ENCODE peak calls at places on chromosome 6, in four cellular contexts. H, X, P and L are unnamed samples.

GRCh38 chr6:136956590-136957573 is 34.8 kb downstream of the SLC35D3 start:
- DNase-seq in H (no peak), X (no peak), P (no peak), L (no peak)

GRCh38 chr6:126356526-126356925 is 16.6 kb downstream of the CENPW start:
- DNase-seq in H (no peak), X (no peak), P (no peak), L (no peak)

GRCh38 chr6:155247618-155248017 is 16.2 kb upstream of the CLDN20 start:
- DNase-seq in H (no peak), X (no peak), P (peak; percentile 82), L (no peak)

GRCh38 chr6:146315321-146316254 is 228.0 kb upstream of the RAB32 start:
- DNase-seq in H (no peak), X (no peak), P (no peak), L (peak; percentile 3)

GRCh38 chr6:100753421-100753820 is 127.7 kb downstream of the ASCC3 start:
- DNase-seq in H (no peak), X (no peak), P (no peak), L (no peak)

GRCh38 chr6:115896538-115897129 is 164.1 kb downstream of the FRK start:
- DNase-seq in H (no peak), X (no peak), P (peak; percentile 31), L (no peak)

GRCh38 chr6:141133836-141134235 is 998.9 kb upstream of the GJE1 start:
- DNase-seq in H (no peak), X (no peak), P (no peak), L (no peak)

GRCh38 chr6:72322778-72323177 is 299.1 kb upstream of the KCNQ5 start:
- DNase-seq in H (no peak), X (no peak), P (no peak), L (no peak)

GRCh38 chr6:90284236-90284744 is 12.4 kb downstream of the BACH2 start:
- DNase-seq in H (no peak), X (peak; percentile 8), P (peak; percentile 86), L (peak; percentile 53)

GRCh38 chr6:163413345-163414116 is 987 bp upstream of the QKI start:
- DNase-seq in H (peak; percentile 89), X (peak; percentile 71), P (peak; percentile 83), L (peak; percentile 80)

GRCh38 chr6:1958257-1958656 is 287.1 kb downstream of the GMDS start:
- DNase-seq in H (no peak), X (no peak), P (no peak), L (no peak)

GRCh38 chr6:156423829-156424228 is 353.3 kb upstream of the ARID1B start:
- DNase-seq in H (no peak), X (no peak), P (no peak), L (no peak)

GRCh38 chr6:108650781-108651180 is 90.1 kb downstream of the FOXO3 start:
- DNase-seq in H (peak; percentile 18), X (no peak), P (peak; percentile 48), L (no peak)

GRCh38 chr6:99905209-99906106 is 88.6 kb downstream of the MCHR2 start:
- DNase-seq in H (no peak), X (no peak), P (peak; percentile 62), L (no peak)

GRCh38 chr6:165889636-165890403 is 226.8 kb upstream of the PDE10A start:
- DNase-seq in H (no peak), X (no peak), P (no peak), L (no peak)

GRCh38 chr6:29861521-29862255 is 34.1 kb downstream of the HLA-G start:
- DNase-seq in H (no peak), X (no peak), P (no peak), L (no peak)

GRCh38 chr6:150150821-150151646 is 8.2 kb downstream of the PPP1R14C start:
- DNase-seq in H (no peak), X (no peak), P (no peak), L (no peak)

GRCh38 chr6:12481292-12481691 is 191.1 kb downstream of the EDN1 start:
- DNase-seq in H (no peak), X (no peak), P (no peak), L (no peak)

GRCh38 chr6:79833806-79834205 is 113.5 kb downstream of the ELOVL4 start:
- DNase-seq in H (no peak), X (no peak), P (no peak), L (no peak)

GRCh38 chr6:81847866-81848265 is 95.4 kb upstream of the TENT5A start:
- DNase-seq in H (no peak), X (no peak), P (no peak), L (no peak)

GRCh38 chr6:113306552-113307145 is 550.5 kb upstream of the MARCKS start:
- DNase-seq in H (peak; percentile 78), X (no peak), P (no peak), L (no peak)

GRCh38 chr6:154605207-154605877 is 94.9 kb upstream of the CNKSR3 start:
- DNase-seq in H (no peak), X (no peak), P (no peak), L (no peak)